ENCODE peak calls at places on chromosomes 7 and 10, in six cellular contexts. Q is gastrocnemius medialis; T is foreskin fibroblast; G is LoVo; M is mesendoderm; B is activated CD8-positive, alpha-beta memory T cell treated with anti-CD3 and anti-CD28 coated beads for 48 hours. N is an unnamed sample.

GRCh38 chr10:74371696-74372095 is 220.7 kb downstream of the ADK start:
- DNase-seq in T (peak), M (no peak), G (no peak), Q (no peak), B (no peak), N (no peak)

GRCh38 chr7:50347693-50348092 is 43.2 kb downstream of the IKZF1 start:
- DNase-seq in M (no peak), T (no peak), G (no peak), B (no peak), Q (no peak), N (no peak)

GRCh38 chr7:27459729-27460048 is 203.0 kb downstream of the HIBADH start:
- DNase-seq in Q (no peak), G (no peak), B (no peak), M (no peak), T (peak), N (no peak)

GRCh38 chr10:125846894-125847293 is 23.5 kb downstream of the BCCIP start:
- DNase-seq in Q (no peak), G (no peak), B (no peak), T (no peak), M (no peak), N (no peak)

GRCh38 chr10:47013469-47014169 is 102.4 kb downstream of the PTPN20 start:
- DNase-seq in M (no peak), G (no peak), Q (peak), T (peak), B (no peak), N (no peak)

GRCh38 chr7:16171928-16172327 is 249.4 kb downstream of the CRPPA start:
- DNase-seq in B (no peak), M (no peak), Q (no peak), T (no peak), G (no peak), N (no peak)

GRCh38 chr7:124566576-124566975 is 199.0 kb downstream of the GPR37 start:
- DNase-seq in M (peak), Q (no peak), T (peak), G (no peak), B (no peak), N (no peak)

GRCh38 chr7:48237354-48237753 is 66.1 kb downstream of the ABCA13 start:
- DNase-seq in G (no peak), T (no peak), Q (no peak), B (no peak), M (no peak), N (no peak)

GRCh38 chr10:102673235-102673634 is 29.0 kb downstream of the TRIM8 start:
- DNase-seq in Q (no peak), M (no peak), G (no peak), T (no peak), B (no peak), N (no peak)

GRCh38 chr7:66837007-66837406 is 84.0 kb upstream of the TMEM248 start:
- DNase-seq in G (no peak), M (peak), Q (peak), T (peak), B (no peak), N (no peak)

GRCh38 chr10:3064423-3064822 is 2.9 kb upstream of the PFKP start:
- DNase-seq in B (no peak), Q (no peak), M (no peak), G (no peak), T (no peak), N (no peak)

GRCh38 chr10:76899490-76899889 is 738.1 kb downstream of the KCNMA1 start:
- DNase-seq in B (no peak), G (no peak), M (no peak), T (peak), Q (no peak), N (no peak)